ENCODE peak calls at places on chromosomes 2 and 18, in seven cellular contexts. J, R, O, S, N, A and U are unnamed samples.
A peak's percentile ranks its signal among the peaks of the same experiment; 100 is the strongest.

GRCh38 chr18:46629356-46629755 is 27.7 kb downstream of the LOXHD1 start:
- DNase-seq in R (no peak), N (peak; percentile 49), A (no peak), O (no peak), S (no peak), J (no peak), U (no peak)

GRCh38 chr2:65057391-65058052 is 1.3 kb downstream of the CEP68 start:
- DNase-seq in O (peak; percentile 33), S (peak; percentile 76), A (no peak), N (no peak), R (no peak), J (peak; percentile 27), U (no peak)

GRCh38 chr2:217329023-217329431 is 469.2 kb upstream of the TNP1 start:
- DNase-seq in N (no peak), R (no peak), A (no peak), J (no peak), S (no peak), O (no peak), U (no peak)

GRCh38 chr2:74513605-74514367 is 464 bp upstream of the TLX2 start:
- DNase-seq in S (no peak), O (no peak), J (no peak), N (no peak), A (no peak), R (no peak), U (no peak)

GRCh38 chr18:79199691-79200374 is 130.6 kb downstream of the ATP9B start:
- DNase-seq in S (no peak), O (no peak), A (no peak), N (no peak), R (no peak), J (no peak), U (no peak)

GRCh38 chr18:80197490-80197889 is 49.8 kb downstream of the PARD6G start:
- DNase-seq in R (no peak), S (no peak), J (no peak), A (no peak), N (no peak), O (no peak), U (no peak)

GRCh38 chr18:74166397-74166796 is 18.1 kb downstream of the TIMM21 start:
- DNase-seq in S (no peak), J (peak; percentile 14), A (no peak), O (no peak), N (no peak), R (no peak), U (no peak)

GRCh38 chr2:191355170-191355758 is 110.1 kb downstream of the MYO1B start:
- DNase-seq in J (no peak), O (no peak), S (no peak), R (no peak), A (no peak), N (no peak), U (no peak)

GRCh38 chr2:198916548-198916947 is 541.2 kb downstream of the SATB2 start:
- DNase-seq in O (no peak), R (no peak), N (no peak), S (no peak), J (no peak), A (no peak), U (no peak)

GRCh38 chr2:98913916-98914712 is 21.9 kb downstream of the CRACDL start:
- DNase-seq in A (no peak), S (no peak), R (no peak), N (no peak), J (no peak), O (no peak), U (no peak)

GRCh38 chr2:28506112-28506511 is 10.3 kb downstream of the PLB1 start:
- DNase-seq in O (no peak), S (no peak), N (no peak), A (no peak), J (no peak), R (no peak), U (no peak)

GRCh38 chr2:31217465-31218200 is at the start of gene CAPN14:
- DNase-seq in N (no peak), S (no peak), O (no peak), A (no peak), J (no peak), R (no peak), U (no peak)

GRCh38 chr2:68975844-68976243 is 1.4 kb downstream of the GKN1 start:
- DNase-seq in A (no peak), S (no peak), R (no peak), N (no peak), O (no peak), J (no peak), U (no peak)

GRCh38 chr2:159706385-159706980 is 5.8 kb upstream of the MARCHF7 start:
- DNase-seq in N (no peak), O (no peak), A (no peak), J (no peak), R (no peak), S (no peak), U (no peak)

GRCh38 chr2:195648780-195649179 is 8.2 kb upstream of the SLC39A10 start:
- DNase-seq in J (no peak), R (no peak), N (no peak), O (no peak), A (no peak), S (no peak), U (no peak)

GRCh38 chr2:228600265-228600664 is 418.8 kb upstream of the SPHKAP start:
- DNase-seq in O (no peak), A (no peak), N (no peak), S (no peak), R (no peak), J (no peak), U (no peak)

GRCh38 chr18:51361130-51361860 is 163.8 kb upstream of the MEX3C start:
- DNase-seq in R (no peak), S (peak; percentile 11), A (no peak), J (peak; percentile 60), O (no peak), N (no peak), U (no peak)

GRCh38 chr18:10946058-10946457 is 203.3 kb downstream of the PIEZO2 start:
- DNase-seq in S (no peak), N (no peak), J (no peak), R (no peak), O (no peak), A (no peak), U (no peak)

GRCh38 chr2:235048549-235048948 is 96.7 kb downstream of the SH3BP4 start:
- DNase-seq in N (no peak), S (no peak), R (no peak), A (no peak), O (no peak), J (no peak), U (no peak)

GRCh38 chr2:95315801-95316411 is 18.8 kb downstream of the KCNIP3 start:
- DNase-seq in A (no peak), R (no peak), N (no peak), O (no peak), S (no peak), J (no peak), U (no peak)

GRCh38 chr2:200435379-200435778 is 74.5 kb downstream of the KCTD18 start:
- DNase-seq in J (no peak), N (no peak), R (no peak), S (no peak), O (no peak), A (no peak), U (no peak)

DNA sequence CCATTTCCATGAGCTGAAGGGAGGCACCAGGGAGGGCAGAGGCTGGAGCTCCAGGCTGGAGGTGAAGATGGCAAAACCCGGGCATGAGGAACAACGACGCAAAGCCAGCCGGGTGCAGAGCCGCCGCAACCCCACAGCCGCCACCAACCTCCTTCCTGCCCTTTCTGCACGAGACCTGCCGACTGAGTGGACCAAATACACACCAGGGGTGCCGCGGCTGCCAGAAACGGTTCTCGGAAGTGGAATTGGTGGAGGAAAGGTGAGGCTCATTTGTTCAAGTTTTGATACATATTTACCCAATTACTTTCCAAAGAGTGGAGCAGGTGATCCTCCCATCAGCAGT is 8.4 kb upstream of the CIDEA start:
- DNase-seq in R (no peak), J (no peak), O (no peak), N (no peak), S (no peak), A (no peak), U (no peak)
- TF ChIP-seq SIN3A in R (no peak), J (no peak), O (no peak), N (no peak), S (no peak), A (no peak), U (no peak)

DNA sequence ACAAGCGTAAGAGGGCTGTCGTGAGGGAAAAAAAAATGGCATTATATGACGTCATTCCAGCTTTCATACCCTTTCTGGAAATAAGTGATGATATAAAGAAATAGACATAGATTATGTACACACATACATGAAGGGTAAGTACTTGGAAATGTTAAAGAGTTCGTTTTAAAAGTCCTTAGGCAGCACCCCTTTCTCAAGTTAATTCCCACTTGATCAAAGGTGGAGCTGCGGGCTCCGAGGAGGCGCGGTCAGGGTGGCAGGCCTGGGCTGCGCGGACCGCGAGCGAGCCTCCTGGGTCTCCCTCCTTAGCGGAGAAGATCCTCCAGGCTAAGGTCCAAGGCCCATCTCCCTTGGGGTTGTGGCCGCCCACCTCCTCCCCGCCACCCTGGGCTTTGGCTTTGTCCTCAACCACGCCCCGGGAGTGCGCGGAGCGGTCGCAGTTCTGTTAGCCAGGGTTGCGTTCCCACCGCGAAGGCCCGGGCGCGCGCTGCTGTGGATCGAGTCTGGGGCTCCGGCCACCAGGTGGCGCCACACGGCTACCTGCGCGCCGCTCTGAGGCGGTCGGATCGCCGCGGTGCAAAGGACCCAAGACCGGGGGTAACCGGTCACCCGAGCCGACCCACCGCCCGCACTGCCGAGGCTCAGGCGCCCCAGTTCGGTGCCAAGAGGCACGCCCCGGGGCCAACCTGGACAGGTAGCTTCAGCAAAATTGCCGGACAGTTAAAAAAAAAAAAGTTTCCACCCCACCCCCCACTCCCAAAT is 66.8 kb downstream of the HNRNPLL start:
- DNase-seq in S (no peak), N (peak; percentile 97), R (peak; percentile 37), A (no peak), J (peak; percentile 67), O (peak; percentile 83), U (no peak)
- H3K27ac ChIP-seq in S (no peak overlapping the region), N (no peak overlapping the region), R (no peak overlapping the region), A (no peak overlapping the region), J (no peak overlapping the region), O (no peak overlapping the region), U (peak overlapping the region; percentile 73)

DNA sequence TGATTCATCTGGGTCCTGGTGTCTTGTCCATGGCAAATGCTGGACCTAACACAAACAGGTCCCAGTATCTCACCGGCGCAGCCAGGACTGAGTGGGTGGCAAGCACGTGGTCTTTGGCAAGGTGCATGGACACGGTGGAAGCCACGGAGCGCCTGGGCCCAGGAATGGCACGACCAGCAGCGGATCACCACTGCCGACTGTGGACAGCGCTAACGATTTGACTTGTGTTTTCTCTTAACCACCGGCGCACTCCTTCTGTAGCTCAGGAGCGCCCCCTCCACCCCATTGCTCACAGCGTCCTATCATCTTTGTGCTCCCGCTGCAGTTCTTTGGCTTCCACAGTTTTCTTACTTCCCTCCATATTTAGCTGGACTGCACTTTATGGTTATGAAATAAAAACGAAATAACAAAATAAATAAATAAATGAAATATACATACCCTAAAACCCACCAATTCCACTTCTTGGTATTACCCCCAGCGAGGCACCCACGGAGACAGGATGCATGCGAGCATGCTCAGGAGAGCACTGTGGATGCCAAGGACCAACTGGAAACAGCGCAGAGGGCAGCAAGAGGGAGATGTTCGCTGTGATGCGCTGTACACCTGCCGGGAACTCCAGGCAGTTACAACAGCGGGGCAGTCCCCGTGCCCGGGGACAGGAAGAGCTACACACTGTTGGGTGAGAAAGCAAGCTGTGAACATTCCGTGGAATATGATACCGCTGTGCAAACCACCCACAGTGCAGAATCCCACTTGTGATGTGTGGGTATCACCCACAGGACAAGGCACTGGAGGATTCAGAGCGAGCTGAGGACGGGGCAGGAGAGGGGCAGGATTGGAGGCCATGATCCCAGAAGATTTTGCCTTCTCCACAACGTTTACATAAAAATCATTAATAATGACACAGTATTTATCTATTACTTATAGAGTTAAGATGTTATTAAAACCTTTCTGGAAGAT is 7.0 kb upstream of the CIDEA start:
- DNase-seq in O (peak; percentile 71), J (peak; percentile 10), N (peak; percentile 63), S (no peak), A (peak; percentile 44), R (no peak), U (no peak)
- H3K4me3 ChIP-seq in O (no peak overlapping the region), J (no peak overlapping the region), N (no peak overlapping the region), S (no peak overlapping the region), A (no peak overlapping the region), R (no peak overlapping the region), U (no peak overlapping the region)

GRCh38 chr2:238389985-238390682 is 36.6 kb upstream of the ASB1 start:
- DNase-seq in R (no peak), J (no peak), A (no peak), N (no peak), O (no peak), S (no peak), U (no peak)
- TF ChIP-seq SIN3A in R (no peak), J (no peak), A (no peak), N (no peak), O (no peak), S (no peak), U (no peak)